ENCODE peak calls at places on chromosome 22, in seven cellular contexts. W is activated T-cell treated with anti-CD3 and anti-CD28 coated beads for 1 hour, C is PC-3, G is brain microvascular endothelial cell, P is posterior cingulate gyrus, Z is tibial artery, M is AG09309. Q is an unnamed sample.

GRCh38 chr22:20238567-20239062 is 29.5 kb downstream of the RTN4R start:
- DNase-seq in W (peak), C (peak), G (no peak), P (peak), Z (no peak), M (no peak), Q (no peak)

GRCh38 chr22:37485006-37485713 is 1.0 kb downstream of the MFNG start:
- DNase-seq in W (peak), C (no peak), G (no peak), P (no peak), Z (peak), M (no peak), Q (no peak)

GRCh38 chr22:50612715-50613221 is 12.2 kb downstream of the MAPK8IP2 start:
- DNase-seq in W (no peak), C (no peak), G (no peak), P (no peak), Z (no peak), M (no peak), Q (no peak)

GRCh38 chr22:44625981-44626687 is 75.9 kb upstream of the PRR5 start:
- DNase-seq in W (peak), C (peak), G (peak), P (peak), Z (peak), M (no peak), Q (no peak)

GRCh38 chr22:44570476-44571445 is 72.7 kb upstream of the RTL6 start:
- DNase-seq in W (no peak), C (no peak), G (no peak), P (no peak), Z (no peak), M (no peak), Q (no peak)

GRCh38 chr22:49760280-49760629 is 67.4 kb downstream of the BRD1 start:
- DNase-seq in W (no peak), C (no peak), G (no peak), P (no peak), Z (no peak), M (no peak), Q (no peak)

GRCh38 chr22:24482586-24482985 is 12.5 kb upstream of the UPB1 start:
- DNase-seq in W (no peak), C (peak), G (no peak), P (no peak), Z (no peak), M (peak), Q (peak)

GRCh38 chr22:37254206-37254866 is 10.3 kb upstream of the RAC2 start:
- DNase-seq in W (no peak), C (peak), G (peak), P (no peak), Z (no peak), M (no peak), Q (no peak)

GRCh38 chr22:44196731-44197131 is 16.0 kb downstream of the PARVG start:
- DNase-seq in W (no peak), C (no peak), G (no peak), P (peak), Z (no peak), M (no peak), Q (no peak)

GRCh38 chr22:24697671-24698082 is 76.8 kb downstream of the PIWIL3 start:
- DNase-seq in W (no peak), C (no peak), G (no peak), P (no peak), Z (peak), M (no peak), Q (no peak)

GRCh38 chr22:28283025-28283654 is 364.1 kb upstream of the PITPNB start:
- DNase-seq in W (no peak), C (no peak), G (peak), P (no peak), Z (peak), M (no peak), Q (no peak)

GRCh38 chr22:39463931-39464390 is 7.1 kb downstream of the MGAT3 start:
- DNase-seq in W (no peak), C (no peak), G (no peak), P (peak), Z (no peak), M (no peak), Q (no peak)

GRCh38 chr22:50530857-50531545 is 1.2 kb upstream of the TYMP start:
- DNase-seq in W (peak), C (peak), G (peak), P (no peak), Z (peak), M (peak), Q (no peak)

GRCh38 chr22:49833340-49834007 is 5.8 kb upstream of the BRD1 start:
- DNase-seq in W (no peak), C (peak), G (no peak), P (no peak), Z (no peak), M (no peak), Q (no peak)

GRCh38 chr22:39144101-39144815 is 8.2 kb downstream of the CBX7 start:
- DNase-seq in W (peak), C (peak), G (peak), P (no peak), Z (peak), M (peak), Q (no peak)

GRCh38 chr22:31089101-31090100 is 8.3 kb downstream of the SMTN start:
- DNase-seq in W (no peak), C (no peak), G (no peak), P (peak), Z (no peak), M (no peak), Q (no peak)

GRCh38 chr22:46370584-46371373 is 35.3 kb downstream of the TRMU start:
- DNase-seq in W (peak), C (no peak), G (no peak), P (no peak), Z (no peak), M (no peak), Q (no peak)

GRCh38 chr22:49146511-49146910 is 681.2 kb downstream of the BRD1 start:
- DNase-seq in W (no peak), C (no peak), G (no peak), P (no peak), Z (no peak), M (no peak), Q (no peak)

GRCh38 chr22:50691521-50691920 is 18.9 kb downstream of the SHANK3 start:
- DNase-seq in W (no peak), C (peak), G (peak), P (no peak), Z (peak), M (peak), Q (no peak)

GRCh38 chr22:40325315-40325714 is 21.0 kb upstream of the ADSL start:
- DNase-seq in W (peak), C (no peak), G (no peak), P (no peak), Z (no peak), M (no peak), Q (no peak)

GRCh38 chr22:42754658-42755057 is 34.0 kb upstream of the A4GALT start:
- DNase-seq in W (no peak), C (peak), G (peak), P (no peak), Z (no peak), M (no peak), Q (no peak)